ENCODE peak calls at places on chromosomes 3 and 15, in ten cellular contexts. P is hippocampal formation; C is A673; J is Calu3; R is lung microvascular endothelial cell; F is spleen; Y is stimulated activated CD4-positive, alpha-beta T cell treated with anti-CD3 and anti-CD28 coated beads, Interleukin-4, amount 100 ng/mL, for 1 hour; W is activated T-cell treated with anti-CD3 and anti-CD28 coated beads for 1 hour; Q is RPMI7951; D is body of pancreas. B is an unnamed sample.

GRCh38 chr3:46900007-46900292 is 22.4 kb downstream of the PTH1R start:
- DNase-seq in P (peak; percentile 8), C (no peak), J (no peak), R (peak; percentile 43), F (peak; percentile 64), Y (no peak), W (no peak), Q (no peak), D (no peak), B (no peak)

GRCh38 chr3:27253391-27253790 is 115.8 kb downstream of the NEK10 start:
- DNase-seq in P (no peak), C (no peak), J (no peak), R (no peak), F (no peak), Y (no peak), W (no peak), Q (no peak), D (no peak), B (no peak)

GRCh38 chr15:93203036-93203435 is 114.0 kb upstream of the RGMA start:
- DNase-seq in P (no peak), C (no peak), J (no peak), R (no peak), F (no peak), Y (no peak), W (no peak), Q (no peak), D (no peak), B (peak; percentile 88)

GRCh38 chr3:71580636-71581215 is 2.8 kb downstream of the FOXP1 start:
- DNase-seq in P (no peak), C (no peak), J (no peak), R (peak; percentile 38), F (no peak), Y (no peak), W (no peak), Q (no peak), D (no peak), B (no peak)

GRCh38 chr3:183064475-183064874 is 34.8 kb downstream of the MCCC1 start:
- DNase-seq in P (no peak), C (no peak), J (no peak), R (no peak), F (no peak), Y (no peak), W (no peak), Q (no peak), D (no peak), B (peak; percentile 14)

GRCh38 chr15:52117549-52117948 is 5.0 kb upstream of the BCL2L10 start:
- DNase-seq in P (no peak), C (no peak), J (no peak), R (no peak), F (no peak), Y (no peak), W (no peak), Q (no peak), D (no peak), B (no peak)

GRCh38 chr15:34116620-34117019 is 14.7 kb downstream of the PGBD4 start:
- DNase-seq in P (no peak), C (no peak), J (no peak), R (no peak), F (no peak), Y (no peak), W (no peak), Q (no peak), D (no peak), B (no peak)

GRCh38 chr3:196778755-196779154 is 39.1 kb downstream of the PAK2 start:
- DNase-seq in P (no peak), C (no peak), J (no peak), R (no peak), F (no peak), Y (no peak), W (no peak), Q (peak; percentile 72), D (no peak), B (no peak)

GRCh38 chr3:113606539-113607218 is 74.3 kb downstream of the SIDT1 start:
- DNase-seq in P (no peak), C (no peak), J (no peak), R (peak; percentile 6), F (peak; percentile 76), Y (no peak), W (peak; percentile 7), Q (no peak), D (no peak), B (peak; percentile 8)